ENCODE peak calls at places on chromosomes 1 and 21, in eight cellular contexts. Q is GM23338; C is aorta; I is SJSA1; K is ovary; T is fibroblast of lung; H is neuronal stem cell; U is CD8-positive, alpha-beta T cell. E is an unnamed sample. For H3K36me3 and H3K4me1, the result is how much of the 10 kb centered on the place peaks cover.

GRCh38 chr21:35136586-35137254 is 87.6 kb upstream of the RUNX1 start:
- DNase-seq in U (no peak), I (peak), T (peak), H (no peak), Q (peak), K (no peak), C (no peak), E (peak)

GRCh38 chr1:205739348-205740160 is 10.4 kb downstream of the NUCKS1 start:
- DNase-seq in Q (no peak), T (peak), K (no peak), U (no peak), C (no peak), H (no peak), I (no peak), E (peak)

GRCh38 chr21:33451634-33452071 is 28.1 kb downstream of the TMEM50B start:
- DNase-seq in T (peak), U (no peak), C (no peak), H (no peak), I (no peak), Q (no peak), K (no peak), E (no peak)

GRCh38 chr1:226738995-226739695 is at the start of gene ITPKB:
- DNase-seq in I (peak), K (peak), C (peak), Q (peak), H (no peak), T (peak), U (peak), E (peak)

GRCh38 chr1:57599233-57599994 is 175.6 kb upstream of the DAB1 start:
- DNase-seq in I (no peak), U (no peak), H (peak), T (no peak), Q (peak), K (no peak), C (no peak), E (peak)

GRCh38 chr1:34685225-34685624 is 69.6 kb upstream of the GJB5 start:
- DNase-seq in U (no peak), I (peak), C (no peak), H (no peak), K (no peak), T (no peak), Q (no peak), E (no peak)

GRCh38 chr1:61293986-61294504 is 211.7 kb downstream of the NFIA start:
- DNase-seq in H (no peak), Q (no peak), T (peak), K (no peak), I (no peak), U (no peak), C (no peak), E (no peak)

GRCh38 chr1:110235839-110236682 is 25.9 kb downstream of the KCNC4 start:
- DNase-seq in H (no peak), U (no peak), C (no peak), K (peak), I (no peak), T (peak), Q (no peak), E (peak)

GRCh38 chr1:17579951-17580939 is 40.7 kb downstream of the ARHGEF10L start:
- DNase-seq in C (no peak), Q (no peak), I (no peak), T (no peak), K (no peak), H (no peak), U (no peak), E (no peak)

GRCh38 chr1:161737625-161738024 is 12.0 kb upstream of the DUSP12 start:
- DNase-seq in I (no peak), K (no peak), Q (peak), U (no peak), C (no peak), T (no peak), H (no peak), E (no peak)

GRCh38 chr1:17923684-17924083 is 168.6 kb downstream of the ACTL8 start:
- DNase-seq in U (no peak), K (no peak), I (no peak), H (no peak), Q (no peak), C (no peak), T (no peak), E (no peak)

GRCh38 chr1:206470692-206471414 is 577 bp downstream of the IKBKE start:
- DNase-seq in I (peak), Q (peak), U (peak), C (peak), T (peak), H (no peak), K (no peak), E (peak)

GRCh38 chr1:199073166-199073565 is 434.3 kb downstream of the PTPRC start:
- DNase-seq in T (no peak), I (no peak), U (no peak), H (no peak), Q (no peak), C (no peak), K (no peak), E (no peak)

GRCh38 chr1:84277343-84278059 is 24.0 kb upstream of the SAMD13 start:
- DNase-seq in U (no peak), I (no peak), K (no peak), C (no peak), H (no peak), T (no peak), Q (no peak), E (no peak)

GRCh38 chr1:27391511-27392095 is 819 bp upstream of the GPR3 start:
- DNase-seq in Q (peak), I (no peak), K (peak), U (peak), T (peak), C (peak), H (no peak), E (peak)

GRCh38 chr1:179583869-179584268 is 7.8 kb upstream of the TDRD5 start:
- DNase-seq in T (no peak), I (no peak), Q (no peak), K (no peak), U (no peak), H (no peak), C (no peak), E (no peak)

GRCh38 chr1:50271968-50272578 is 151.2 kb downstream of the DMRTA2 start:
- DNase-seq in K (no peak), C (no peak), Q (peak), U (no peak), H (peak), I (peak), T (no peak), E (peak)

GRCh38 chr1:182584746-182585145 is 4.3 kb downstream of the RNASEL start:
- DNase-seq in K (no peak), Q (no peak), I (no peak), C (no peak), U (no peak), T (no peak), H (no peak), E (no peak)

GRCh38 chr1:200530551-200531261 is 89.8 kb downstream of the KIF14 start:
- DNase-seq in H (no peak), Q (no peak), K (no peak), T (no peak), C (no peak), I (no peak), U (peak), E (no peak)

GRCh38 chr21:32712043-32712442 is 15.8 kb downstream of the SYNJ1 start:
- DNase-seq in C (no peak), I (no peak), U (no peak), K (no peak), Q (no peak), H (no peak), T (no peak), E (no peak)

GRCh38 chr1:201309420-201309819 is 26.1 kb downstream of the PKP1 start:
- DNase-seq in U (no peak), C (no peak), H (peak), T (no peak), K (no peak), I (no peak), Q (peak), E (peak)

GRCh38 chr1:167491586-167492408 is 26.5 kb downstream of the CD247 start:
- DNase-seq in T (no peak), I (no peak), U (peak), H (no peak), C (no peak), K (no peak), Q (peak), E (no peak)

GRCh38 chr1:47809301-47810084 is 187.7 kb downstream of the TRABD2B start:
- DNase-seq in Q (no peak), C (no peak), U (no peak), H (no peak), I (peak), T (no peak), K (no peak), E (no peak)

GRCh38 chr21:9839011-9839661 is 682.2 kb upstream of the TPTE start:
- DNase-seq in C (peak), K (no peak), H (no peak), U (no peak), T (no peak), Q (no peak), I (peak), E (no peak)

GRCh38 chr1:215971793-215972441 is 404.8 kb downstream of the KCTD3 start:
- DNase-seq in H (no peak), K (no peak), T (no peak), C (no peak), U (no peak), Q (peak), I (no peak), E (peak)

GRCh38 chr21:29430030-29430429 is 131.3 kb downstream of the BACH1 start:
- DNase-seq in U (no peak), K (no peak), T (no peak), Q (no peak), C (no peak), I (no peak), H (no peak), E (no peak)

GRCh38 chr1:95832370-95832769 is 598.4 kb downstream of the RWDD3 start:
- DNase-seq in I (no peak), H (no peak), Q (no peak), T (no peak), K (no peak), U (no peak), C (no peak), E (no peak)

DNA sequence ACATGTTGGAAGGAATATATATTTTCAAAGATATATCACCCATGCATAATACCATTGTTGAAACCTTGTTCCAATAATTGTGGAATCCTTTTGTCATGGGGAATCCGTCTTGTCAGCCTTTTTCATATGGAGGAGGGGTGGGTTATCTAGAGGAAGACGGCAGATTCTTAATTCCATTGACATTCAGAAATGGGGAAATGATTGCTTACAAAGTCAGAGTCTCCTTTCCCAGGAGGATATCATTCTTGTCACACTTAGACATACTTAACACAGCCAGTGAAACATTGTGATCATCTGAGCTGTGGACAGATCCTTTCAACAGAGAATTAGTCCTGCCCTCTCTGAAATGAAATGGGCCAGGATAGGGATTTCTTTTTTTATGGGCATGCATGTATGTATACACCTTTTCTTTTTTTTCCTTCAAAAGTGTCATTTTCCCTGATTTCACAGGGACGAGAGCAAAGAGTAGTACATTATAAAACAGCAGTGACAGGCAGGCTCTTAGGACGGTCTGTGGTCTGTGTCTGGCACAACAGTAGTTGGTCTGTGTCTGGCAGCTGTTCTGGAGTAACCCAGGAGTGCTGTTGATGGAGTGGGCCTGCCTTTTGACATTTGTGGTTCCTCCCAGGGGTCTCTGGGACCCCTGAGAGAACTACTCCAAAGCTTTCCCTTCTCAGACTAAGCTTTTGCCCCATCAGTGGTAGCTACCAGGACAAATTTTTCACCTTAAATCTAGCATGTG is 50.1 kb downstream of the VPS13D start:
- DNase-seq in C (no peak), K (no peak), T (no peak), I (no peak), U (no peak), Q (no peak), H (no peak), E (no peak)
- H3K36me3 ChIP-seq in C (under half), K (under half), T (under half), I (half or more), U (half or more), Q (under half), H (under half), E (under half)

DNA sequence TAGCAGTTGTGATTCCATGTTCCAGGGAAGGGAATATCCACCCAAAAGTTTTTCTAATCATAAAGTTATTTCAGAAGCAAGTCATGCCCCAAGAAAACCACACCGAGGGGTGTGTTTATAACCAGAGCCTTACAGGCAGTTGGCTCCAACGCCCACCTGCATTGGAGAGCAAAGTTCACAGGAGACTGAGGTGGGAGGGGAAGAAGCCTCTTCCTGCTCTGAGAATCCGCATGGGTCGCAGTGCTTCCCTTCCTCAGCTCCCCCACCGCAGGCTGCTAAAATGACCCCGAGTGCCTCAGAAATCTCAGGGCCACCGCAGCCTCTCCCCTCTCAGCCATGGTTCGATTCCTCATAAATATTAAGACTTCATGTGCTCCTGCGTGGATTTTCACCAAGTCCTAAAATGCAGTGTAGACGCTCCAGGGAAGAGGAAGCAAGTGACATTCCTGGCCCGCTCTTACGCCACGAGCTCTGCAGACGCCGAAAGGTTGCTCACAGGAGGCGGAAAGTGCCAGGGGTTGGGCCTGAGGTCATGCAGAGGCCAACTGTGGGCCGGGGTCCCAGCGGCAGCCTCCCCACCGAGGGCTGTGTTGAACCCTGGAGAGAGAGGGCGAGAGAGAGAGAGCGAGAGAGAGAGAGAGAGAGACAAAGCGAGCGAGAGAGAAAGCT is 13.4 kb upstream of the SPSB1 start:
- DNase-seq in C (peak), T (no peak), U (no peak), H (no peak), I (no peak), Q (no peak), K (no peak), E (no peak)
- H3K4me1 ChIP-seq in C (under half), T (under half), U (under half), H (under half), I (half or more), Q (under half), K (under half), E (under half)

GRCh38 chr1:3298197-3298596 is 156.3 kb upstream of the ARHGEF16 start:
- DNase-seq in H (no peak), T (no peak), C (no peak), Q (no peak), I (no peak), U (no peak), K (no peak), E (no peak)

GRCh38 chr1:3295846-3296245 is 158.6 kb upstream of the ARHGEF16 start:
- DNase-seq in H (no peak), C (no peak), Q (no peak), T (no peak), U (no peak), I (no peak), K (no peak), E (no peak)

GRCh38 chr1:3296858-3297257 is 157.6 kb upstream of the ARHGEF16 start:
- DNase-seq in C (no peak), I (no peak), K (no peak), Q (no peak), T (no peak), H (no peak), U (no peak), E (no peak)

GRCh38 chr1:3297756-3298155 is 156.7 kb upstream of the ARHGEF16 start:
- DNase-seq in U (no peak), K (no peak), H (no peak), Q (no peak), T (no peak), C (no peak), I (no peak), E (no peak)

DNA sequence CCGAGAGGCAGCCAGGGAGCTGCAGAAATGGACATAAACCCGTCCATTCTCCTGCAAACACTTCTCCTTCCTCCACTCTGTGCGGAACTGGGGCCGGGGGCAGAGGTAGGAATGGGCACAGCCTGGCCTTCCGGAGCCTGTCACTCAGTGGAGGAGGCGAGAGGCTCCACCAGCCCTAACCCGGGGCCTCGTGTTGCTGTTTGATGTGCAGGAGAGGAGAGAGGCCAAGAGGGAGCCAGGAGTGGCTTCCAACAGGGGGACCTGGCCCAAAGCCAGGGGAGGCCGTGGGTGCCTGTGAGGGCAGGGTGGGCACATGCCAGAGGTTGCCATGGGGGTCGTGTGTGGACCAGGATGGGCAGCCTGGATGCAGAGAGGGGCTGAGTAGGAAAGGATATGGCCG is 158.1 kb upstream of the ARHGEF16 start:
- DNase-seq in T (no peak), U (no peak), Q (no peak), C (no peak), H (no peak), I (no peak), K (no peak), E (no peak)
- H3K4me3 ChIP-seq in T (no peak), U (no peak), Q (no peak), C (no peak), H (no peak), I (no peak), K (no peak), E (no peak)

GRCh38 chr1:55073187-55073916 is 34.0 kb downstream of the PCSK9 start:
- DNase-seq in H (no peak), C (no peak), K (no peak), I (no peak), T (no peak), Q (no peak), U (no peak), E (no peak)
- H3K36me3 ChIP-seq in H (under half), C (under half), K (under half), I (half or more), T (under half), Q (under half), U (half or more), E (half or more)

GRCh38 chr1:40708750-40709099 is 17.2 kb downstream of the NFYC start:
- DNase-seq in Q (peak), U (no peak), C (no peak), T (peak), I (no peak), H (no peak), K (no peak), E (peak)

GRCh38 chr1:40701684-40702083 is 10.2 kb downstream of the NFYC start:
- DNase-seq in H (no peak), U (no peak), I (no peak), T (no peak), C (no peak), Q (no peak), K (no peak), E (no peak)

GRCh38 chr1:40706626-40707025 is 15.1 kb downstream of the NFYC start:
- DNase-seq in H (no peak), U (no peak), I (no peak), C (no peak), Q (no peak), K (no peak), T (no peak), E (no peak)

GRCh38 chr1:40703316-40703715 is 11.8 kb downstream of the NFYC start:
- DNase-seq in I (peak), Q (no peak), U (no peak), C (no peak), T (peak), H (no peak), K (no peak), E (no peak)

GRCh38 chr1:40704817-40705733 is 13.6 kb downstream of the NFYC start:
- DNase-seq in U (no peak), Q (no peak), H (no peak), T (no peak), C (no peak), I (no peak), K (no peak), E (no peak)
- H3K4me1 ChIP-seq in U (under half), Q (under half), H (under half), T (under half), C (under half), I (under half), K (under half), E (under half)

GRCh38 chr1:208866351-208866750 is 622.2 kb upstream of the PLXNA2 start:
- DNase-seq in U (no peak), H (no peak), K (no peak), T (no peak), Q (no peak), I (no peak), C (no peak), E (no peak)
- H3K4me3 ChIP-seq in U (no peak), H (no peak), K (no peak), T (no peak), Q (no peak), I (no peak), C (no peak), E (no peak)

E was measured in cardiac muscle cell.